ENCODE peak calls at places on chromosome 3, in eight cellular contexts. S, O, L, F, A, W, N and K are unnamed samples.

GRCh38 chr3:122668930-122669730 is 11.5 kb upstream of the PARP14 start:
- DNase-seq in S (no peak), O (peak), L (no peak), F (no peak), A (no peak), W (no peak), N (no peak), K (no peak)

GRCh38 chr3:29279830-29280229 is 1.0 kb upstream of the RBMS3 start:
- DNase-seq in S (no peak), O (peak), L (no peak), F (no peak), A (no peak), W (no peak), N (no peak), K (no peak)

GRCh38 chr3:45907769-45908705 is 21.7 kb downstream of the CCR9 start:
- DNase-seq in S (no peak), O (peak), L (no peak), F (no peak), A (no peak), W (peak), N (no peak), K (no peak)

GRCh38 chr3:10469406-10470119 is 35.8 kb downstream of the ATP2B2 start:
- DNase-seq in S (no peak), O (no peak), L (no peak), F (no peak), A (no peak), W (no peak), N (no peak), K (no peak)

GRCh38 chr3:104396974-104397669 is 969.6 kb upstream of the ALCAM start:
- DNase-seq in S (no peak), O (peak), L (no peak), F (no peak), A (no peak), W (no peak), N (no peak), K (no peak)

GRCh38 chr3:11059090-11059798 is 66.7 kb downstream of the SLC6A1 start:
- DNase-seq in S (no peak), O (peak), L (peak), F (peak), A (peak), W (no peak), N (peak), K (no peak)

GRCh38 chr3:171640520-171641412 is 169.5 kb downstream of the PLD1 start:
- DNase-seq in S (no peak), O (peak), L (no peak), F (peak), A (no peak), W (no peak), N (no peak), K (no peak)

GRCh38 chr3:53140575-53141467 is 10.6 kb upstream of the RFT1 start:
- DNase-seq in S (no peak), O (peak), L (no peak), F (no peak), A (no peak), W (no peak), N (no peak), K (peak)

GRCh38 chr3:160676547-160677303 is at the start of gene ARL14:
- DNase-seq in S (no peak), O (peak), L (no peak), F (no peak), A (peak), W (no peak), N (no peak), K (no peak)

GRCh38 chr3:141797167-141797773 is 34.1 kb downstream of the GRK7 start:
- DNase-seq in S (peak), O (peak), L (peak), F (peak), A (no peak), W (no peak), N (no peak), K (no peak)

GRCh38 chr3:127483902-127484591 is 106.5 kb downstream of the TPRA1 start:
- DNase-seq in S (no peak), O (peak), L (peak), F (no peak), A (no peak), W (no peak), N (no peak), K (peak)

GRCh38 chr3:25820372-25820771 is 30.5 kb downstream of the OXSM start:
- DNase-seq in S (no peak), O (peak), L (no peak), F (no peak), A (no peak), W (no peak), N (no peak), K (no peak)

GRCh38 chr3:46349484-46350261 is 4.2 kb upstream of the CCR2 start:
- DNase-seq in S (no peak), O (no peak), L (peak), F (no peak), A (no peak), W (no peak), N (no peak), K (no peak)

GRCh38 chr3:159987291-159987711 is 1.3 kb upstream of the IL12A start:
- DNase-seq in S (no peak), O (peak), L (no peak), F (no peak), A (no peak), W (no peak), N (no peak), K (no peak)

GRCh38 chr3:11774296-11774877 is 72.3 kb downstream of the TAMM41 start:
- DNase-seq in S (no peak), O (peak), L (no peak), F (peak), A (no peak), W (no peak), N (peak), K (no peak)

GRCh38 chr3:66497288-66497972 is 3.4 kb downstream of the LRIG1 start:
- DNase-seq in S (no peak), O (no peak), L (no peak), F (no peak), A (no peak), W (no peak), N (no peak), K (no peak)

GRCh38 chr3:129575233-129575986 is 31.1 kb downstream of the PLXND1 start:
- DNase-seq in S (no peak), O (no peak), L (no peak), F (no peak), A (no peak), W (no peak), N (no peak), K (no peak)
- TF ChIP-seq CTCF in S (no peak), O (no peak), L (no peak), F (no peak), A (no peak), W (no peak), N (no peak), K (no peak)

DNA sequence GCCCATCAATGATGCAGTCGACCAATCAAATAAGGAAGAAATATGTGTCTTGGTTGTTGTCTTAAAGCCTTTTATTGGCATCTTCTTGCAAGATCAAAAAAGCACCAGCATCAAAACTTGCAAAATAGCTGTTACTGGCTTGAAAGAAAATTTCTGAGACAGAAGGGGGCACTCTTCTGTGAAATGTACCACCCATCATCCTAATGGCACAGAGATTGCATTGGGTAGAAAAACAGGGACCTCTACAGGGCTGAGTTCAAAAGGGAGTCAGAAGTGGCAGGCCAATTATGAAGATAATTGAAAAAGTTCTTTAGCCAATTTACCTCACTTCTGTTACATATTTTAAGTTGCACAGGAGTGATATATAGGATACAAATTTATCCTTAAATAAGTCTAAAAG is 122.3 kb upstream of the GPR149 start:
- DNase-seq in S (no peak), O (no peak), L (no peak), F (no peak), A (no peak), W (no peak), N (no peak), K (no peak)
- TF ChIP-seq CTCF in S (no peak), O (no peak), L (no peak), F (no peak), A (peak), W (no peak), N (no peak), K (no peak)

GRCh38 chr3:113533534-113533892 is 1.2 kb downstream of the SIDT1 start:
- DNase-seq in S (no peak), O (no peak), L (peak), F (no peak), A (no peak), W (peak), N (no peak), K (no peak)

GRCh38 chr3:113534365-113534764 is 2.0 kb downstream of the SIDT1 start:
- DNase-seq in S (no peak), O (no peak), L (peak), F (no peak), A (no peak), W (no peak), N (no peak), K (no peak)

GRCh38 chr3:113537155-113537554 is 4.8 kb downstream of the SIDT1 start:
- DNase-seq in S (no peak), O (no peak), L (no peak), F (no peak), A (no peak), W (no peak), N (no peak), K (no peak)

GRCh38 chr3:113536627-113537101 is 4.3 kb downstream of the SIDT1 start:
- DNase-seq in S (no peak), O (peak), L (no peak), F (no peak), A (no peak), W (no peak), N (no peak), K (no peak)

DNA sequence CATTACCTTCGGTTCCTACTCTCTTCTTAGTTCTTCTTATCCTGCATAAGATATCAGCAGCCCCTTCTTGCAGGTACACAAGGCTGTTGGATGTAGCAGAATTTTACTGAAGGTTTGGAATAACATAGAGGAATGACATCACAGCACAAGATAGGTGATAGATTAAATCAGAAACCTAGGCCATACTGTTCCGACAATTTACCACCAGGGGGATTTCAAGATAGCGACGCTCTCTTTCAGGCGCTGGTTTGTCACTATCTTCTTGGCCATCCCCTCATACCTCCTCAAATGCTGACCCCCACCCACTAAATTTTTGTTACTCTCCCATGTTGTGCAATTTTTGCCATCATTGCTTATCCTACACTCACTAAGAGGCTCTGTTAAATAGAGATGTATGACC is 3.5 kb downstream of the SIDT1 start:
- DNase-seq in S (no peak), O (no peak), L (no peak), F (no peak), A (no peak), W (no peak), N (no peak), K (no peak)
- TF ChIP-seq CTCF in S (no peak), O (no peak), L (no peak), F (peak), A (peak), W (peak), N (no peak), K (peak)

DNA sequence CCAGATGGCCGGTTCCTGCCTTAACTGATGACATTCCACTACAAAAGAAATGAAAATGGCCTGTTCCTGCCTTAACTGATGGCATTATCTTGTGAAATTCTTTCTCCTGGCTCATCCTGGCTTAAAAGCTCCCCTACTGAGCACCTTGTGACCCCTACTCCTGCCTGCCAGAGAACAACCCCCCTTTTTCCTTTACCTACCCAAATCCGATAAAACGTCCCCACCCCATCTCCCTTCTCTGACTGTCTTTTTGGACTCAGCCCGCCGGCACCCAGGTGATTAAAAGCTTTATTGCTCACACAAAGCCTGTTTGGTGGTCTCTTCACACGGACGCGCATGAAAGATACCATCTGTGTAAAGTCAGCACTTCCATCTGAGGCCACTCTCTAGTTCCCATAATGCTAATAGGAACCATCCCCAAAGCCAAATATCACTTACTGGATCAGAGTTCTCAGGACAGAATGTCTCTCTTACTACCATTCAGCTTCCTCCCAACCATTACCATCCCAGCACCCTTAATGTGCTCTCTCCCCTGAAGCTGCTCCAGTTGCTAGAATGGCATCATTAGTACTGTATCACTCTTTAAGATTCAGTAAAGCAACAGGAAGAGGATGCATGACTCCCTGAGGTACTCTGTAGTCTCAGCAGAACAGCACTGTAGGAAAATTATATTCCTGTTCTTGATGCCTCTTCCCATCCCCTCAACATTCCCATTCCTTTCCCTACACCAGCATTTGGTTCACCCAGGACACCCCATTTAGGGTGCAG is 2.3 kb upstream of the HRG start:
- DNase-seq in S (no peak), O (no peak), L (no peak), F (no peak), A (no peak), W (no peak), N (no peak), K (no peak)
- TF ChIP-seq CTCF in S (no peak), O (no peak), L (no peak), F (no peak), A (no peak), W (no peak), N (no peak), K (no peak)

GRCh38 chr3:42961633-42962032 is 17.5 kb upstream of the GASK1A start:
- DNase-seq in S (no peak), O (peak), L (no peak), F (peak), A (peak), W (no peak), N (peak), K (no peak)
- TF ChIP-seq CTCF in S (peak), O (peak), L (peak), F (no peak), A (peak), W (peak), N (no peak), K (peak)

GRCh38 chr3:138941259-138941885 is 5.6 kb downstream of the FOXL2 start:
- DNase-seq in S (no peak), O (peak), L (no peak), F (peak), A (no peak), W (no peak), N (no peak), K (no peak)
- TF ChIP-seq CTCF in S (peak), O (peak), L (peak), F (peak), A (peak), W (peak), N (no peak), K (peak)